ENCODE peak calls at places on chromosomes 2 and 18, in seven cellular contexts. S is uterus, X is IMR-90, Y is heart right ventricle, K is sigmoid colon, P is psoas muscle, U is H9. O is an unnamed sample. For H3K9me3, the result is how much of the 10 kb centered on the place peaks cover.

GRCh38 chr2:222903234-222904220 is 42.7 kb downstream of the ACSL3 start:
- DNase-seq in Y (no peak), P (no peak), X (peak), S (peak), U (no peak), K (no peak), O (peak)

GRCh38 chr2:29159125-29159524 is 43.9 kb downstream of the CLIP4 start:
- DNase-seq in S (no peak), K (no peak), X (no peak), P (no peak), U (no peak), Y (no peak), O (no peak)

GRCh38 chr18:79547413-79548076 is 132.1 kb upstream of the CTDP1 start:
- DNase-seq in K (no peak), U (peak), P (peak), S (no peak), Y (no peak), X (no peak), O (no peak)

GRCh38 chr18:49544362-49544761 is 17.5 kb upstream of the LIPG start:
- DNase-seq in X (no peak), P (no peak), U (no peak), Y (no peak), S (no peak), K (no peak), O (no peak)

GRCh38 chr2:32810909-32811495 is 135.8 kb upstream of the LTBP1 start:
- DNase-seq in K (no peak), Y (no peak), S (no peak), X (no peak), U (no peak), P (no peak), O (no peak)

GRCh38 chr2:208001924-208002323 is 23.4 kb downstream of the PLEKHM3 start:
- DNase-seq in X (no peak), Y (no peak), P (no peak), U (no peak), K (no peak), S (no peak), O (no peak)

GRCh38 chr2:65566617-65567016 is 134.2 kb upstream of the SPRED2 start:
- DNase-seq in X (no peak), U (no peak), K (no peak), P (no peak), Y (no peak), S (no peak), O (no peak)

GRCh38 chr2:11344342-11344955 is at the start of gene ROCK2:
- DNase-seq in P (peak), K (peak), Y (peak), X (peak), S (peak), U (peak), O (peak)

GRCh38 chr2:214220251-214220650 is 190.6 kb upstream of the VWC2L start:
- DNase-seq in X (no peak), S (no peak), Y (no peak), K (no peak), U (no peak), P (no peak), O (no peak)

GRCh38 chr18:57943723-57944122 is 100.3 kb upstream of the NEDD4L start:
- DNase-seq in K (no peak), U (no peak), Y (no peak), X (peak), S (no peak), P (no peak), O (peak)

GRCh38 chr2:97740590-97741182 is 27.3 kb downstream of the ZAP70 start:
- DNase-seq in K (no peak), X (peak), U (peak), Y (peak), S (no peak), P (no peak), O (peak)

GRCh38 chr2:185012643-185013042 is 414.3 kb downstream of the ZNF804A start:
- DNase-seq in P (no peak), X (peak), Y (no peak), U (no peak), K (no peak), S (no peak), O (no peak)

GRCh38 chr18:13235326-13235937 is 16.9 kb downstream of the LDLRAD4 start:
- DNase-seq in P (no peak), U (no peak), Y (no peak), K (no peak), X (no peak), S (no peak), O (no peak)

GRCh38 chr2:205969584-205969983 is 116.4 kb downstream of the INO80D start:
- DNase-seq in P (no peak), Y (no peak), U (no peak), S (no peak), K (no peak), X (no peak), O (no peak)

GRCh38 chr2:30074023-30074422 is 72.8 kb upstream of the YPEL5 start:
- DNase-seq in X (no peak), K (no peak), S (no peak), U (no peak), Y (no peak), P (no peak), O (no peak)

GRCh38 chr2:19748711-19749506 is 152.9 kb downstream of the TTC32 start:
- DNase-seq in P (no peak), X (no peak), K (no peak), S (no peak), Y (no peak), U (no peak), O (no peak)

GRCh38 chr2:45024600-45025291 is 15.5 kb upstream of the SIX2 start:
- DNase-seq in S (no peak), K (no peak), P (peak), X (peak), U (no peak), Y (no peak), O (no peak)

GRCh38 chr2:121640380-121641326 is 8.6 kb downstream of the CLASP1 start:
- DNase-seq in U (no peak), K (no peak), S (no peak), Y (no peak), X (no peak), P (no peak), O (no peak)

GRCh38 chr2:232522855-232523681 is 2.9 kb downstream of the PRSS56 start:
- DNase-seq in S (no peak), Y (no peak), U (no peak), P (no peak), X (no peak), K (no peak), O (no peak)

GRCh38 chr2:193869564-193869963 is 1674.8 kb upstream of the TMEFF2 start:
- DNase-seq in U (no peak), S (no peak), P (no peak), X (no peak), Y (no peak), K (no peak), O (no peak)

GRCh38 chr18:79522451-79523220 is 126.9 kb downstream of the NFATC1 start:
- DNase-seq in Y (no peak), K (peak), S (no peak), P (no peak), X (no peak), U (peak), O (no peak)

GRCh38 chr2:172596776-172597175 is 40.9 kb downstream of the PDK1 start:
- DNase-seq in X (no peak), Y (no peak), S (no peak), K (no peak), U (no peak), P (no peak), O (no peak)
- H3K27ac ChIP-seq in X (no peak), Y (no peak), S (no peak), K (no peak), U (no peak), P (no peak), O (no peak)

GRCh38 chr18:69617888-69618287 is 217.2 kb downstream of the DOK6 start:
- DNase-seq in U (no peak), P (no peak), X (peak), K (no peak), S (no peak), Y (no peak), O (no peak)

GRCh38 chr18:69622192-69622591 is 221.5 kb downstream of the DOK6 start:
- DNase-seq in K (no peak), P (no peak), U (no peak), S (no peak), Y (no peak), X (no peak), O (no peak)

GRCh38 chr18:69612242-69612641 is 211.6 kb downstream of the DOK6 start:
- DNase-seq in Y (no peak), S (no peak), U (no peak), P (no peak), K (no peak), X (no peak), O (no peak)

GRCh38 chr18:69616114-69616513 is 215.4 kb downstream of the DOK6 start:
- DNase-seq in X (no peak), P (no peak), Y (no peak), S (no peak), K (no peak), U (no peak), O (no peak)

GRCh38 chr18:69617408-69617807 is 216.7 kb downstream of the DOK6 start:
- DNase-seq in P (no peak), X (no peak), U (no peak), Y (no peak), S (no peak), K (no peak), O (no peak)
- TF ChIP-seq CTCF in P (no peak), X (no peak), U (no peak), Y (no peak), S (no peak), K (no peak), O (no peak)

GRCh38 chr2:105839793-105840192 is 95.1 kb downstream of the NCK2 start:
- DNase-seq in X (no peak), Y (no peak), K (no peak), P (no peak), S (no peak), U (no peak), O (no peak)

GRCh38 chr2:105836341-105836740 is 91.6 kb downstream of the NCK2 start:
- DNase-seq in P (no peak), S (no peak), K (no peak), U (peak), X (no peak), Y (no peak), O (no peak)

GRCh38 chr2:105836840-105837692 is 92.4 kb downstream of the NCK2 start:
- DNase-seq in U (no peak), Y (no peak), S (no peak), K (no peak), P (no peak), X (no peak), O (no peak)

GRCh38 chr2:105834931-105835330 is 90.2 kb downstream of the NCK2 start:
- DNase-seq in X (no peak), U (no peak), K (no peak), Y (no peak), P (no peak), S (no peak), O (no peak)
- H3K9me3 ChIP-seq in X (under half), U (under half), K (under half), Y (under half), P (under half), S (under half), O (under half)

DNA sequence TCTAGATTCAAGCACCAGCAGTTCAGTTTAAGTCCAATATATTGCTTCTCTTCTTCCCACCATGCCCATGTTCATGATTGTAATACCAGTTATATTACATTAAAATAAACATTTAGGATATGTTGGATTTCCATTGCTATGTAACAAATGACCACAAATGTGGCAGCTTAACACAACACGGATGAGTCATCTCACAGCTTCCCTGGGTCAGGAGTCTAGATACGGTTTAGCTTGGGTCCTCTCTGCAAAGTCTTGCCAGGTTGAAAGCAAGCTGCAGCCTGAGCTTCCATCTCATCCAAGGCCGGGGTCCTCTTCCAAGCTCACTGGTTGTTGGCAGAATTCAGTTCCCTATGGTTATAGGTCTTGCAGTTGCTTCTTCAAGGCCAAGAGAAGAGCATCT is 39.4 kb upstream of the SMAD2 start:
- DNase-seq in X (no peak), U (no peak), Y (no peak), P (no peak), K (no peak), S (no peak), O (no peak)
- H3K27ac ChIP-seq in X (no peak), U (no peak), Y (no peak), P (no peak), K (no peak), S (no peak), O (no peak)

GRCh38 chr18:24793742-24794141 is 333.3 kb downstream of the HRH4 start:
- DNase-seq in K (no peak), S (no peak), U (no peak), P (no peak), X (peak), Y (no peak), O (no peak)
- TF ChIP-seq CTCF in K (no peak), S (no peak), U (no peak), P (no peak), X (no peak), Y (no peak), O (no peak)

O was measured in WERI-Rb-1.